ENCODE peak calls at places on chromosomes 12 and 14, in six cellular contexts. G is spleen, R is nephron progenitor cell, L is epithelial cell of esophagus, S is astrocyte, Z is breast epithelium. N is an unnamed sample.

GRCh38 chr12:121295123-121295745 is 1.3 kb downstream of the CAMKK2 start:
- DNase-seq in G (no peak), R (no peak), L (peak), S (no peak), Z (no peak), N (no peak)

GRCh38 chr12:79083181-79083580 is 218.6 kb downstream of the SYT1 start:
- DNase-seq in G (no peak), R (no peak), L (peak), S (peak), Z (no peak), N (no peak)

GRCh38 chr12:79402626-79403025 is 288.1 kb downstream of the PAWR start:
- DNase-seq in G (no peak), R (no peak), L (no peak), S (peak), Z (no peak), N (no peak)

GRCh38 chr12:69821441-69822204 is 3.4 kb upstream of the MYRFL start:
- DNase-seq in G (no peak), R (no peak), L (peak), S (peak), Z (no peak), N (no peak)

GRCh38 chr14:105328678-105329390 is 14.3 kb downstream of the PACS2 start:
- DNase-seq in G (no peak), R (no peak), L (no peak), S (no peak), Z (no peak), N (no peak)

GRCh38 chr14:21142357-21142756 is 13.5 kb downstream of the OR5AU1 start:
- DNase-seq in G (no peak), R (no peak), L (no peak), S (no peak), Z (no peak), N (no peak)

GRCh38 chr14:53450871-53451270 is 297.7 kb upstream of the DDHD1 start:
- DNase-seq in G (no peak), R (no peak), L (no peak), S (peak), Z (no peak), N (no peak)

GRCh38 chr14:24298892-24299254 is 707 bp downstream of the DHRS1 start:
- DNase-seq in G (no peak), R (no peak), L (peak), S (peak), Z (peak), N (no peak)

GRCh38 chr12:53560912-53561589 is 53.8 kb upstream of the NPFF start:
- DNase-seq in G (no peak), R (no peak), L (no peak), S (no peak), Z (no peak), N (no peak)

GRCh38 chr12:2624543-2625266 is 170.1 kb upstream of the FKBP4 start:
- DNase-seq in G (no peak), R (peak), L (peak), S (peak), Z (peak), N (no peak)

GRCh38 chr12:132543298-132544172 is 53.6 kb downstream of the FBRSL1 start:
- DNase-seq in G (no peak), R (no peak), L (no peak), S (no peak), Z (no peak), N (no peak)

GRCh38 chr12:131950182-131950913 is 606 bp downstream of the EP400 start:
- DNase-seq in G (no peak), R (peak), L (peak), S (no peak), Z (no peak), N (peak)

GRCh38 chr12:121325922-121326396 is 26.3 kb downstream of the ANAPC5 start:
- DNase-seq in G (no peak), R (no peak), L (no peak), S (no peak), Z (no peak), N (no peak)

GRCh38 chr12:77606348-77606747 is 224.3 kb upstream of the NAV3 start:
- DNase-seq in G (no peak), R (no peak), L (no peak), S (no peak), Z (no peak), N (no peak)

GRCh38 chr12:50057000-50057841 is at the start of gene ASIC1:
- DNase-seq in G (no peak), R (peak), L (peak), S (peak), Z (peak), N (peak)

GRCh38 chr14:105856676-105857222 is 330.4 kb downstream of the TMEM121 start:
- DNase-seq in G (no peak), R (no peak), L (no peak), S (no peak), Z (no peak), N (no peak)

GRCh38 chr14:98819132-98819866 is 452.7 kb downstream of the BCL11B start:
- DNase-seq in G (no peak), R (no peak), L (peak), S (no peak), Z (peak), N (no peak)

GRCh38 chr14:99721792-99722516 is 37.9 kb downstream of the CYP46A1 start:
- DNase-seq in G (no peak), R (no peak), L (no peak), S (no peak), Z (no peak), N (peak)

GRCh38 chr14:104016873-104017650 is 68.4 kb upstream of the ASPG start:
- DNase-seq in G (no peak), R (no peak), L (peak), S (no peak), Z (no peak), N (no peak)

GRCh38 chr12:131002271-131002670 is 48.6 kb downstream of the ADGRD1 start:
- DNase-seq in G (peak), R (no peak), L (no peak), S (no peak), Z (no peak), N (peak)

GRCh38 chr12:68565391-68565903 is 45.3 kb upstream of the RAP1B start:
- DNase-seq in G (no peak), R (no peak), L (peak), S (peak), Z (no peak), N (no peak)

GRCh38 chr12:114744696-114745095 is 60.7 kb upstream of the TBX3 start:
- DNase-seq in G (no peak), R (no peak), L (no peak), S (no peak), Z (no peak), N (no peak)

GRCh38 chr12:103128862-103129501 is 171.5 kb downstream of the ASCL1 start:
- DNase-seq in G (no peak), R (no peak), L (no peak), S (no peak), Z (no peak), N (no peak)

GRCh38 chr12:77685112-77685511 is 145.6 kb upstream of the NAV3 start:
- DNase-seq in G (no peak), R (peak), L (peak), S (peak), Z (peak), N (peak)

GRCh38 chr14:29982993-29983392 is 55.3 kb upstream of the PRKD1 start:
- DNase-seq in G (no peak), R (no peak), L (no peak), S (no peak), Z (no peak), N (no peak)
- TF ChIP-seq CTCF in G (no peak), R (no peak), L (no peak), S (no peak), Z (no peak), N (no peak)

DNA sequence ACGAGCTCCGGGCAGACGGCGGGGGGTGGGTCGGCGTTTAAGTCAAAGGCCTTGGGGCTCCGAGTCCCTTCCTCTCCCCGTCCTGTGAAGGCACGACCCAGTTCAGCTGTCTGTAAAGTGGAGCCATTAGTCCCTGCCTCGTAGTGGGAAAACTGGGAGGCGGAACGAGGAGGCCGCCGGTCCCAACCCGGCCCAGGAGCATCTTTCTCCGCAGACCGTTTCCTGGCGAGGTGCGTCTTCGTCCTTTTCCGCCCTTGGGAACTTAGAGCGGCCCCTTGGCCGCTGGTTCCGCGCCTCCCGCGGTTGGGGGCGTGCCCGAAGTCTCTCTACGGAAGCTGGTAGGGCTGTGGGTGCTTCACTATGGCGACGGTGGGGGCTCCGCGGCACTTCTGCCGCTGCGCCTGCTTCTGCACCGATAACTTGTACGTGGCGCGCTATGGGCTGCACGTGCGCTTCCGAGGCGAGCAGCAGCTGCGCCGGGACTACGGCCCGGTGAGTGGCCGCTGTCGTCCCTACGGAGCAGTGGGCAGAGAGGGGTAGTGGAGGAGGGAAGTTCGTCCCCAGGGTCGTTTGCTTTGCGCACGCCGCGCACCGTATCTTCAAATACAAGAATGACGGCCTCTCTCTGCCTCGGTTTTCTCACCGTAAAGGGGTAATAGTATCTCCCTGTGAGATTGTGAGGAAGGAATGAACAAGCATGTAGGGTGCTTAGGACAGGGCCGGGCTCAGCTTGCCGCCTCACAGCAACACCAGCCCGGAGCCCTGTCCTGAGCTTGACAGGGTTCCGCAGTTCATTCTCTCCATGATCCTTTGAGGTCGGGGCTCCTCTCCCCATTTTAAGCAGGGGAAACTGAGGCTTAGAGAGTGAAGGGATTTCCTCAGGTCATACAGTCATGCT is at the start of gene OGFOD2:
- DNase-seq in G (peak), R (peak), L (peak), S (peak), Z (peak), N (peak)
- TF ChIP-seq CTCF in G (peak), R (no peak), L (no peak), S (no peak), Z (no peak), N (no peak)

GRCh38 chr14:90624228-90624627 is 192.0 kb downstream of the TTC7B start:
- DNase-seq in G (no peak), R (no peak), L (peak), S (peak), Z (no peak), N (no peak)
- TF ChIP-seq CTCF in G (no peak), R (no peak), L (no peak), S (no peak), Z (no peak), N (no peak)

DNA sequence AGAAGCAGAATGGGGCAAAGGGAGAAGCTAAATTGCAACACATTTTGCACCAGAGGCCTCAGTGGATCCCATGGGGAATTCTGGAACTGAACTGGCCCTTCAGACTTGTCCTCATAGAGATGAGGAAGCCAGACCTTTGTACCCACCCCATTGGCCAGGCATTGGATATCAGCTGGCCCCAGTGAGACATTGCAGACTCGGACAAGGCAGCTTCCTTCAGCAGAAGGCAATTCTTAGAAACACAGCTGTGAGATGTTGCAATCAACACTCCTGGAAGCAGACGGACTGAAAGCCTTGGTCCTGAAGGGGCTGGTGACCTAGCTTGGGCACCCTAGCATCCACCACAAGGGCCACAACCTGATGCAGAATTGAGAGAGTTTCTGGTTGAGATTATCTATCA is 218.1 kb downstream of the MSRB3 start:
- DNase-seq in G (no peak), R (no peak), L (no peak), S (no peak), Z (no peak), N (no peak)
- TF ChIP-seq CTCF in G (no peak), R (no peak), L (no peak), S (no peak), Z (no peak), N (no peak)